ENCODE peak calls at places on chromosomes 13 and 19, in nine cellular contexts. U, P, J, N, A, T, R, O and Y are unnamed samples.

GRCh38 chr13:110560606-110561334 is 752 bp downstream of the RAB20 start:
- DNase-seq in U (no peak), P (peak; percentile 64), J (no peak), N (peak; percentile 39), A (no peak), T (peak; percentile 69), R (no peak), O (no peak), Y (no peak)

GRCh38 chr19:35017507-35017906 is 12.8 kb upstream of the SCN1B start:
- DNase-seq in U (no peak), P (no peak), J (no peak), N (no peak), A (no peak), T (no peak), R (no peak), O (no peak), Y (no peak)

GRCh38 chr13:79678100-79678499 is 197.1 kb downstream of the NDFIP2 start:
- DNase-seq in U (no peak), P (no peak), J (no peak), N (no peak), A (no peak), T (no peak), R (no peak), O (no peak), Y (no peak)

GRCh38 chr13:99859178-99860177 is 112.1 kb downstream of the ZIC5 start:
- DNase-seq in U (no peak), P (no peak), J (peak; percentile 74), N (no peak), A (peak; percentile 64), T (no peak), R (no peak), O (peak; percentile 80), Y (no peak)

GRCh38 chr13:101829484-101829883 is 377.0 kb downstream of the ITGBL1 start:
- DNase-seq in U (no peak), P (no peak), J (no peak), N (no peak), A (no peak), T (no peak), R (no peak), O (no peak), Y (no peak)

GRCh38 chr13:102128216-102128800 is 273.5 kb downstream of the FGF14 start:
- DNase-seq in U (peak; percentile 95), P (no peak), J (no peak), N (no peak), A (no peak), T (no peak), R (no peak), O (no peak), Y (no peak)

GRCh38 chr19:40502647-40503046 is 35.8 kb downstream of the SPTBN4 start:
- DNase-seq in U (no peak), P (peak; percentile 16), J (no peak), N (no peak), A (no peak), T (peak; percentile 71), R (peak; percentile 23), O (no peak), Y (no peak)

GRCh38 chr19:23116802-23117571 is at the start of gene ZNF730:
- DNase-seq in U (no peak), P (peak; percentile 79), J (peak; percentile 18), N (peak; percentile 55), A (peak; percentile 38), T (peak; percentile 81), R (peak; percentile 38), O (peak; percentile 62), Y (peak; percentile 40)

GRCh38 chr13:102628559-102628958 is 31.8 kb downstream of the TPP2 start:
- DNase-seq in U (no peak), P (no peak), J (no peak), N (no peak), A (no peak), T (no peak), R (no peak), O (no peak), Y (no peak)

GRCh38 chr19:5933391-5933998 is 19.4 kb downstream of the CAPS start:
- DNase-seq in U (no peak), P (no peak), J (no peak), N (no peak), A (no peak), T (no peak), R (no peak), O (no peak), Y (no peak)

GRCh38 chr13:102642029-102642428 is 45.2 kb downstream of the TPP2 start:
- DNase-seq in U (no peak), P (no peak), J (no peak), N (no peak), A (no peak), T (no peak), R (no peak), O (no peak), Y (no peak)

GRCh38 chr13:113322890-113323651 is 26.0 kb downstream of the LAMP1 start:
- DNase-seq in U (no peak), P (no peak), J (no peak), N (no peak), A (no peak), T (no peak), R (no peak), O (no peak), Y (no peak)

GRCh38 chr13:112668924-112669323 is 20.9 kb upstream of the ATP11A start:
- DNase-seq in U (no peak), P (no peak), J (no peak), N (no peak), A (no peak), T (no peak), R (no peak), O (no peak), Y (no peak)

GRCh38 chr13:77338329-77338728 is 11.4 kb upstream of the MYCBP2 start:
- DNase-seq in U (no peak), P (no peak), J (no peak), N (no peak), A (no peak), T (no peak), R (no peak), O (no peak), Y (no peak)

GRCh38 chr19:7524992-7525739 is 2.7 kb downstream of the MCOLN1 start:
- DNase-seq in U (no peak), P (no peak), J (no peak), N (no peak), A (no peak), T (no peak), R (no peak), O (no peak), Y (no peak)

GRCh38 chr13:42107006-42107405 is 58.6 kb downstream of the DGKH start:
- DNase-seq in U (no peak), P (no peak), J (no peak), N (no peak), A (no peak), T (no peak), R (no peak), O (no peak), Y (no peak)

GRCh38 chr13:20492641-20493040 is 33.0 kb downstream of the CRYL1 start:
- DNase-seq in U (peak; percentile 25), P (peak; percentile 56), J (peak; percentile 55), N (peak; percentile 29), A (peak; percentile 51), T (peak; percentile 62), R (peak; percentile 19), O (no peak), Y (no peak)

GRCh38 chr19:1266818-1267440 is 2.2 kb upstream of the CIRBP start:
- DNase-seq in U (no peak), P (no peak), J (peak; percentile 76), N (peak; percentile 89), A (no peak), T (peak; percentile 73), R (no peak), O (peak; percentile 87), Y (peak; percentile 33)

GRCh38 chr19:39841041-39841440 is 5.1 kb downstream of the FBL start:
- DNase-seq in U (no peak), P (no peak), J (no peak), N (no peak), A (no peak), T (no peak), R (no peak), O (no peak), Y (no peak)

GRCh38 chr19:18253716-18254115 is 20.5 kb downstream of the IQCN start:
- DNase-seq in U (peak; percentile 37), P (no peak), J (no peak), N (no peak), A (no peak), T (no peak), R (no peak), O (no peak), Y (no peak)

GRCh38 chr19:12748489-12748888 is 3.1 kb upstream of the BEST2 start:
- DNase-seq in U (no peak), P (no peak), J (no peak), N (no peak), A (no peak), T (no peak), R (no peak), O (no peak), Y (no peak)

GRCh38 chr19:40612831-40613668 is 11.9 kb downstream of the LTBP4 start:
- DNase-seq in U (no peak), P (peak; percentile 85), J (peak; percentile 88), N (peak; percentile 72), A (peak; percentile 93), T (peak; percentile 93), R (peak; percentile 89), O (peak; percentile 60), Y (peak; percentile 77)

GRCh38 chr13:66503890-66504289 is 726.2 kb downstream of the PCDH9 start:
- DNase-seq in U (no peak), P (no peak), J (no peak), N (no peak), A (no peak), T (peak; percentile 22), R (no peak), O (no peak), Y (no peak)

GRCh38 chr19:4474504-4475136 is 2.5 kb downstream of the HDGFL2 start:
- DNase-seq in U (no peak), P (peak; percentile 86), J (peak; percentile 21), N (no peak), A (no peak), T (peak; percentile 95), R (peak; percentile 47), O (no peak), Y (peak; percentile 82)

GRCh38 chr13:111062305-111062704 is 52.8 kb upstream of the ARHGEF7 start:
- DNase-seq in U (no peak), P (no peak), J (no peak), N (no peak), A (no peak), T (no peak), R (no peak), O (no peak), Y (no peak)

GRCh38 chr13:70457474-70457873 is 349.2 kb upstream of the KLHL1 start:
- DNase-seq in U (no peak), P (no peak), J (no peak), N (no peak), A (no peak), T (no peak), R (no peak), O (no peak), Y (no peak)

GRCh38 chr19:15247107-15248014 is 15.1 kb upstream of the EPHX3 start:
- DNase-seq in U (no peak), P (no peak), J (no peak), N (no peak), A (no peak), T (no peak), R (no peak), O (no peak), Y (no peak)

GRCh38 chr19:44662686-44663085 is 8.6 kb upstream of the CEACAM19 start:
- DNase-seq in U (no peak), P (no peak), J (no peak), N (no peak), A (no peak), T (no peak), R (no peak), O (no peak), Y (no peak)

GRCh38 chr13:25874907-25875306 is 176.9 kb downstream of the SHISA2 start:
- DNase-seq in U (no peak), P (no peak), J (peak; percentile 58), N (no peak), A (peak; percentile 25), T (no peak), R (no peak), O (peak; percentile 66), Y (no peak)

GRCh38 chr19:40006273-40006691 is 9.4 kb downstream of the ZNF546 start:
- DNase-seq in U (peak; percentile 65), P (no peak), J (no peak), N (no peak), A (no peak), T (no peak), R (peak; percentile 57), O (no peak), Y (no peak)

GRCh38 chr13:85816413-85816812 is 17.2 kb upstream of the SLITRK6 start:
- DNase-seq in U (no peak), P (no peak), J (no peak), N (no peak), A (no peak), T (no peak), R (no peak), O (no peak), Y (no peak)